ENCODE peak calls at places on chromosomes 4 and X, in four cellular contexts. One of them, this sample, is unnamed.
A peak's percentile ranks its signal among the peaks of the same experiment; 100 is the strongest.

GRCh38 chrX:786441-786881 is 155.9 kb downstream of the SHOX start:
- DNase-seq in ovary: no peak
- DNase-seq in suprapubic skin: no peak
- DNase-seq in tibial nerve: no peak
- DNase-seq in this sample: no peak

GRCh38 chr4:121656269-121656641 is 40.5 kb downstream of the ANXA5 start:
- DNase-seq in ovary: peak; percentile 27
- DNase-seq in suprapubic skin: no peak
- DNase-seq in tibial nerve: peak; percentile 75
- DNase-seq in this sample: no peak

GRCh38 chr4:74166135-74166534 is 8.2 kb downstream of the MTHFD2L start:
- DNase-seq in ovary: no peak
- DNase-seq in suprapubic skin: no peak
- DNase-seq in tibial nerve: no peak
- DNase-seq in this sample: no peak

GRCh38 chr4:120139392-120139791 is 72.7 kb upstream of the MAD2L1 start:
- DNase-seq in ovary: no peak
- DNase-seq in suprapubic skin: no peak
- DNase-seq in tibial nerve: no peak
- DNase-seq in this sample: no peak

GRCh38 chrX:107708762-107709161 is 66.8 kb downstream of the TSC22D3 start:
- DNase-seq in ovary: no peak
- DNase-seq in suprapubic skin: peak; percentile 29
- DNase-seq in tibial nerve: no peak
- DNase-seq in this sample: peak; percentile 75

GRCh38 chr4:176236909-176237308 is 32.1 kb downstream of the ASB5 start:
- DNase-seq in ovary: no peak
- DNase-seq in suprapubic skin: no peak
- DNase-seq in tibial nerve: no peak
- DNase-seq in this sample: no peak

GRCh38 chrX:34943235-34943634 is 639 bp downstream of the FAM47B start:
- DNase-seq in ovary: no peak
- DNase-seq in suprapubic skin: peak; percentile 47
- DNase-seq in tibial nerve: no peak
- DNase-seq in this sample: no peak

GRCh38 chrX:111447298-111447697 is 35.3 kb upstream of the DCX start:
- DNase-seq in ovary: no peak
- DNase-seq in suprapubic skin: no peak
- DNase-seq in tibial nerve: no peak
- DNase-seq in this sample: no peak

GRCh38 chr4:141576585-141577110 is 59.7 kb upstream of the IL15 start:
- DNase-seq in ovary: no peak
- DNase-seq in suprapubic skin: no peak
- DNase-seq in tibial nerve: no peak
- DNase-seq in this sample: no peak

GRCh38 chr4:23717528-23718248 is 172.2 kb downstream of the PPARGC1A start:
- DNase-seq in ovary: no peak
- DNase-seq in suprapubic skin: no peak
- DNase-seq in tibial nerve: no peak
- DNase-seq in this sample: no peak

GRCh38 chrX:43682726-43683125 is 26.6 kb downstream of the MAOA start:
- DNase-seq in ovary: no peak
- DNase-seq in suprapubic skin: no peak
- DNase-seq in tibial nerve: no peak
- DNase-seq in this sample: no peak

GRCh38 chr4:138542191-138542771 is 300.1 kb upstream of the SLC7A11 start:
- DNase-seq in ovary: no peak
- DNase-seq in suprapubic skin: no peak
- DNase-seq in tibial nerve: no peak
- DNase-seq in this sample: no peak

GRCh38 chr4:147842573-147842972 is 110.7 kb downstream of the ARHGAP10 start:
- DNase-seq in ovary: no peak
- DNase-seq in suprapubic skin: no peak
- DNase-seq in tibial nerve: no peak
- DNase-seq in this sample: peak; percentile 86

GRCh38 chrX:38006283-38006682 is at the start of gene SYTL5:
- DNase-seq in ovary: no peak
- DNase-seq in suprapubic skin: no peak
- DNase-seq in tibial nerve: no peak
- DNase-seq in this sample: no peak

GRCh38 chrX:140572724-140573123 is 67.9 kb upstream of the SOX3 start:
- DNase-seq in ovary: no peak
- DNase-seq in suprapubic skin: no peak
- DNase-seq in tibial nerve: peak; percentile 10
- DNase-seq in this sample: no peak

GRCh38 chr4:110231869-110232268 is 33.5 kb upstream of the ELOVL6 start:
- DNase-seq in ovary: no peak
- DNase-seq in suprapubic skin: no peak
- DNase-seq in tibial nerve: no peak
- DNase-seq in this sample: no peak

GRCh38 chr4:166366012-166366411 is 493.0 kb downstream of the TLL1 start:
- DNase-seq in ovary: no peak
- DNase-seq in suprapubic skin: no peak
- DNase-seq in tibial nerve: no peak
- DNase-seq in this sample: no peak

GRCh38 chr4:35459045-35459444 is 785.3 kb downstream of the ARAP2 start:
- DNase-seq in ovary: no peak
- DNase-seq in suprapubic skin: no peak
- DNase-seq in tibial nerve: no peak
- DNase-seq in this sample: no peak

GRCh38 chr4:48578132-48578964 is 88.3 kb downstream of the ZAR1 start:
- DNase-seq in ovary: peak; percentile 21
- DNase-seq in suprapubic skin: no peak
- DNase-seq in tibial nerve: peak; percentile 89
- DNase-seq in this sample: peak; percentile 73

GRCh38 chrX:107714196-107714811 is 61.3 kb downstream of the TSC22D3 start:
- DNase-seq in ovary: no peak
- DNase-seq in suprapubic skin: peak; percentile 67
- DNase-seq in tibial nerve: no peak
- DNase-seq in this sample: no peak

GRCh38 chr4:106914223-106914622 is 121.9 kb downstream of the DKK2 start:
- DNase-seq in ovary: peak; percentile 32
- DNase-seq in suprapubic skin: no peak
- DNase-seq in tibial nerve: no peak
- DNase-seq in this sample: no peak

GRCh38 chrX:138026211-138026610 is 460.3 kb downstream of the ZIC3 start:
- DNase-seq in ovary: no peak
- DNase-seq in suprapubic skin: no peak
- DNase-seq in tibial nerve: no peak
- DNase-seq in this sample: no peak

GRCh38 chrX:155056877-155057792 is 13.8 kb downstream of the CMC4 start:
- DNase-seq in ovary: peak; percentile 71
- DNase-seq in suprapubic skin: peak; percentile 73
- DNase-seq in tibial nerve: peak; percentile 36
- DNase-seq in this sample: peak; percentile 81

GRCh38 chr4:122542411-122543236 is 78.2 kb downstream of the IL21 start:
- DNase-seq in ovary: no peak
- DNase-seq in suprapubic skin: no peak
- DNase-seq in tibial nerve: no peak
- DNase-seq in this sample: no peak

GRCh38 chr4:143402776-143403550 is 66.3 kb downstream of the GAB1 start:
- DNase-seq in ovary: no peak
- DNase-seq in suprapubic skin: no peak
- DNase-seq in tibial nerve: no peak
- DNase-seq in this sample: no peak

GRCh38 chr4:20474119-20474518 is 222.4 kb downstream of the SLIT2 start:
- DNase-seq in ovary: no peak
- DNase-seq in suprapubic skin: no peak
- DNase-seq in tibial nerve: no peak
- DNase-seq in this sample: no peak

GRCh38 chr4:98446499-98447375 is 185.6 kb downstream of the RAP1GDS1 start:
- DNase-seq in ovary: no peak
- DNase-seq in suprapubic skin: no peak
- DNase-seq in tibial nerve: no peak
- DNase-seq in this sample: no peak

GRCh38 chr4:78171482-78171881 is 114.4 kb downstream of the FRAS1 start:
- DNase-seq in ovary: no peak
- DNase-seq in suprapubic skin: no peak
- DNase-seq in tibial nerve: no peak
- DNase-seq in this sample: no peak

DNA sequence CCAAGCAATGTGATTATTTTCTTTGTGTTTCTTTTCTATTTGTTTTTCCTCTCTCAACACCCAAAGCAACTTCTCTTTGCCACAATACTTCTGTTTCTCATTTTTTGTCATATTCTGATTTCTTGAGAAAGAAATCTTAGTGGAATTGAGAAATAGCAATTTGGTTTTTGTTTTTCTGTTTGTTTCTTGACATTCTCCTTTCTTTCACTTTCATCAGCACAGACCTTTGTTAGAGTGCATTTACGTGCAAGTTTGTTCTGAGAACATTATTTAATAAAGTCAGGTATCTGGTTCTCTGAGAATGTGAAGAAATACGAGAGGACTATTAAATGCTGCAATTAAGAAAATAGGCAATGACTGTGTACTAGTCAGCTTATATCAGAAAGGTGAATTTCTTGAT is 608.1 kb upstream of the AADAT start:
- DNase-seq in ovary: no peak
- DNase-seq in suprapubic skin: no peak
- DNase-seq in tibial nerve: no peak
- DNase-seq in this sample: no peak
- TF ChIP-seq EP300 in ovary: no peak
- TF ChIP-seq EP300 in suprapubic skin: no peak
- TF ChIP-seq EP300 in tibial nerve: no peak
- TF ChIP-seq EP300 in this sample: no peak

GRCh38 chrX:151919610-151920009 is 6.9 kb downstream of the MAGEA4 start:
- DNase-seq in ovary: no peak
- DNase-seq in suprapubic skin: no peak
- DNase-seq in tibial nerve: no peak
- DNase-seq in this sample: no peak
- TF ChIP-seq EP300 in ovary: no peak
- TF ChIP-seq EP300 in suprapubic skin: no peak
- TF ChIP-seq EP300 in tibial nerve: no peak
- TF ChIP-seq EP300 in this sample: no peak

DNA sequence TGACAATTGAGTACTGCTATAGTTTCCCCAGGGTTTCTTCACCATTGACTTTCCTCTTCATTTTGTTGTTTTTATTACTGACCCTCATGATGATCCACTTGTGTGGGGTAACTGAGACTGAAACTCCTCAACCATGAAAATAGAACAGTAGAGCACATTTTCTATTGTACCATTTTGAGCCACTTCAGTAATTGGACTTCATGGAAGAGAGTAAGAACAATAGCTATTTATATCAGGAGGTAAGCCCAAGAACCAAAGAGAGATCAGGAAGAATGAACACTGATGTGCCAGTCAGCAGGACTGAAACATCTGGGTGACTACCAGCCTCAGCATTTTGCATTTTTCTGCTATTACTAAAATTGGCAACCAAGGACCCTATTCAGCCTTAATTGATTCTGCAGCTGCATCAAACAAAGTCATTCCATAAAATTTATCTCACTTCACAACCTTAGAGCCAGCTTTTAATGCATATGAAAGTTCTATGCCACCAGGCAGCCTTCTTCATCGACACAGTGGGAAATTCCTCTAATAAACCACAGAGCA is 151.4 kb downstream of the BANK1 start:
- DNase-seq in ovary: no peak
- DNase-seq in suprapubic skin: no peak
- DNase-seq in tibial nerve: no peak
- DNase-seq in this sample: no peak
- TF ChIP-seq EP300 in ovary: no peak
- TF ChIP-seq EP300 in suprapubic skin: no peak
- TF ChIP-seq EP300 in tibial nerve: no peak
- TF ChIP-seq EP300 in this sample: no peak

GRCh38 chr4:38526412-38526811 is 137.6 kb upstream of the KLF3 start:
- DNase-seq in ovary: no peak
- DNase-seq in suprapubic skin: no peak
- DNase-seq in tibial nerve: no peak
- DNase-seq in this sample: no peak

GRCh38 chr4:38530486-38530885 is 133.5 kb upstream of the KLF3 start:
- DNase-seq in ovary: no peak
- DNase-seq in suprapubic skin: no peak
- DNase-seq in tibial nerve: no peak
- DNase-seq in this sample: no peak

GRCh38 chr4:38531126-38531737 is 132.8 kb upstream of the KLF3 start:
- DNase-seq in ovary: no peak
- DNase-seq in suprapubic skin: no peak
- DNase-seq in tibial nerve: no peak
- DNase-seq in this sample: no peak

GRCh38 chr4:38533024-38533556 is 130.9 kb upstream of the KLF3 start:
- DNase-seq in ovary: no peak
- DNase-seq in suprapubic skin: no peak
- DNase-seq in tibial nerve: no peak
- DNase-seq in this sample: no peak

DNA sequence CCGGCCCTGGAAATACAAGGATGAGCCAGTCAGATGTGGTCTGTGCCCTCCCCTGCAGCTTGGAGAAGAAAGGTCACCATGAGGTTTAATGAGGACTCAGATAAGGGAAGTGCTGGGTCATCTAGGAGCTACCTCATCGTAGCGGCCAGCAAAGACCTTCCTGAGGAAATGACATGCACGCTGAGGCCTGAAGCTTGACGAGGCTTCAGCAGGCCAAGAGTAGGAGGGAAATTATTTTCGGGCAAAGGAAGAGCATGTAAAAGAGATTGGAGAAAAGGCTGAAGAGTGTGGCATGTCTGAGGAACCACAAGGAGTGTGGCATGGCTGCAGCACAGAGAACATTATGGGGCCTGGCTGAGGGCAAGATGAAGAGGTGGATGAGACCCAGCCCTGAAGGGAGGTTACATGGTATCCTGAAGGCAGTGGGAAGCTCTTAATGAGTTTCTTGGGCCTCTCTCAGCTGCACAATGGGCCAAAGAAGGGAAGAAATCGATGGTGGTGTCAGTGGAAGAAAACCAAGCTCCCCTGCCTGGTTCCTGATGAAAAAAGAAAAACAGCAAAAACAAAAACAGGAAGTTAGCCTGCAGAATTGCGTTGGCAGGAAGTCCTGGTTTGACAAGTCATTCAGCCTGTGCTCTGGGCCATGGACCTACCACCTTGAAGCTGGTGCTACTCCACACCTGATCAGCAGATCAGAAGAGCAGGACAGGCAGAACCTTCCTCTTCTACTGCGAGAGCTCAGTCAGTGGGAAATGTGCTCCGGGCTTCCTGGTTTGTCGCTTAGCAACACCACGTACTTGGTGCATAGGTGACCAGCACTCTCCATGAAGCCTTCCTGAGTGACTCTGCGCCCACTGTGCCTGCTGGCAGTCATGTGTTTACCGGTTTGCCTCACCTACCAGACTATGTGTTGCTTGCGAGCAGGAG is 134.5 kb upstream of the KLF3 start:
- DNase-seq in ovary: no peak
- DNase-seq in suprapubic skin: no peak
- DNase-seq in tibial nerve: no peak
- DNase-seq in this sample: no peak
- TF ChIP-seq EP300 in ovary: no peak
- TF ChIP-seq EP300 in suprapubic skin: no peak
- TF ChIP-seq EP300 in tibial nerve: no peak
- TF ChIP-seq EP300 in this sample: no peak

This sample was measured in sigmoid colon.